ENCODE peak calls at places on chromosome 15, in eight cellular contexts. J is GM12865, V is fibroblast of pulmonary artery, W is endothelial cell, G is chondrocyte, K is fibroblast of mammary gland, T is hepatocyte, E is progenitor cell of endocrine pancreas. U is an unnamed sample.

GRCh38 chr15:58182460-58183163 is 44.4 kb downstream of the AQP9 start:
- DNase-seq in J (peak; percentile 55), V (peak; percentile 71), W (peak; percentile 62), G (no peak), K (peak; percentile 69), T (peak; percentile 69), E (peak; percentile 28), U (peak; percentile 57)

GRCh38 chr15:53323197-53323596 is 436.3 kb downstream of the WDR72 start:
- DNase-seq in J (no peak), V (no peak), W (no peak), G (no peak), K (no peak), T (peak; percentile 64), E (no peak), U (no peak)

GRCh38 chr15:34014556-34014955 is 24.4 kb downstream of the AVEN start:
- DNase-seq in J (no peak), V (peak; percentile 28), W (no peak), G (no peak), K (no peak), T (no peak), E (no peak), U (no peak)

GRCh38 chr15:95663156-95663831 is 667.2 kb upstream of the NR2F2 start:
- DNase-seq in J (no peak), V (peak; percentile 47), W (no peak), G (no peak), K (peak; percentile 81), T (no peak), E (no peak), U (no peak)

GRCh38 chr15:45276851-45277250 is 24.8 kb downstream of the SLC28A2 start:
- DNase-seq in J (peak; percentile 22), V (peak; percentile 38), W (no peak), G (no peak), K (peak; percentile 47), T (peak; percentile 58), E (no peak), U (no peak)

GRCh38 chr15:67103869-67104268 is 38.5 kb downstream of the SMAD3 start:
- DNase-seq in J (no peak), V (no peak), W (no peak), G (no peak), K (no peak), T (no peak), E (no peak), U (no peak)

GRCh38 chr15:44545934-44546802 is 9.2 kb downstream of the EIF3J start:
- DNase-seq in J (peak; percentile 78), V (peak; percentile 29), W (no peak), G (no peak), K (peak; percentile 47), T (no peak), E (no peak), U (no peak)

GRCh38 chr15:55279746-55280351 is 9.8 kb downstream of the RAB27A start:
- DNase-seq in J (peak; percentile 97), V (peak; percentile 77), W (no peak), G (no peak), K (peak; percentile 98), T (peak; percentile 61), E (no peak), U (no peak)

GRCh38 chr15:42672444-42672843 is 64.5 kb downstream of the CDAN1 start:
- DNase-seq in J (no peak), V (no peak), W (no peak), G (no peak), K (no peak), T (no peak), E (no peak), U (no peak)

GRCh38 chr15:42707873-42708544 is 28.9 kb downstream of the CDAN1 start:
- DNase-seq in J (no peak), V (no peak), W (no peak), G (no peak), K (peak; percentile 4), T (no peak), E (no peak), U (no peak)

GRCh38 chr15:31442203-31443090 is 115.8 kb downstream of the KLF13 start:
- DNase-seq in J (peak; percentile 57), V (peak; percentile 86), W (no peak), G (no peak), K (peak; percentile 98), T (peak; percentile 42), E (no peak), U (no peak)

GRCh38 chr15:59396660-59397059 is 24.0 kb upstream of the MYO1E start:
- DNase-seq in J (no peak), V (no peak), W (no peak), G (no peak), K (no peak), T (no peak), E (no peak), U (no peak)
- TF ChIP-seq CTCF in J (no peak), V (no peak), W (no peak), G (no peak), K (no peak), T (no peak), E (no peak), U (no peak)

DNA sequence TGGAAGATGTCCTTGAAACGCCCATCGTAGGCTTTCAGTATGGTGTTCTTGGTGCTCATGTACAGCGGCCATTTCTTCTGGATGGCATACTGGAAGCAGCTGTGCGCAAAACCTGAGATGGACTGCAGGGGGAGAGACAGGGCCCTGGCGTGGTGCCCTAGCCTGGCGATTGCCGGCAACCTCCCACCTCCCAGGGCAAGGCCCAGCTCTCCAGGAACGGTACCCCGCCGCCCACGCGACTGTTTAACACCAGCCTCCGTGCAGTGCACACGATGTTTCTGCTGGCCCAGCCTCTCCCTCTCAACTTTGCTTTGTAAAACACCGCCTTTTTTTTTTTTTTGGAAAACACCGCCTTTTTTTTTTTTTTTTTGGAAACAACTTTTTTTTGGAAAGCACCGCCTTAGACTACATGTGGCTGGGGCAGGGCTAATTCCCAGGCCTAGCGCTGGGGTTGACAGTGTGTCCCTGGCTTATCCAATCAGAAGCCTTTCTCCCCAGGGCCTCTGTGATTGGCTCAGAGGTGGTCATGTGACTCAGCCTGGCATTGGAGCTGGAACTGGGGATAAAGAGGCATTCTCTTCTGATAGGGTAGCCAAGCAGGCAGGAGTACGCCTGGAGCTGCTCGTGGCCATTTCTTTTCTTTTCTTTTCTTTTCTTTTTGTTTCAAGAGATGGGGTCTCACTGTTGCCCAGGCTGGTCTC is 14.7 kb downstream of the IDH2 start:
- DNase-seq in J (peak; percentile 34), V (peak; percentile 43), W (peak; percentile 56), G (no peak), K (peak; percentile 71), T (no peak), E (no peak), U (no peak)
- TF ChIP-seq CTCF in J (peak; percentile 9), V (peak; percentile 31), W (no peak), G (no peak), K (peak; percentile 44), T (no peak), E (no peak), U (no peak)

GRCh38 chr15:41660235-41661077 is at the start of gene MGA:
- DNase-seq in J (peak; percentile 98), V (peak; percentile 94), W (peak; percentile 93), G (peak; percentile 96), K (peak; percentile 87), T (peak; percentile 97), E (peak; percentile 85), U (peak; percentile 91)
- TF ChIP-seq CTCF in J (no peak), V (no peak), W (no peak), G (peak; percentile 60), K (no peak), T (peak; percentile 32), E (no peak), U (no peak)

DNA sequence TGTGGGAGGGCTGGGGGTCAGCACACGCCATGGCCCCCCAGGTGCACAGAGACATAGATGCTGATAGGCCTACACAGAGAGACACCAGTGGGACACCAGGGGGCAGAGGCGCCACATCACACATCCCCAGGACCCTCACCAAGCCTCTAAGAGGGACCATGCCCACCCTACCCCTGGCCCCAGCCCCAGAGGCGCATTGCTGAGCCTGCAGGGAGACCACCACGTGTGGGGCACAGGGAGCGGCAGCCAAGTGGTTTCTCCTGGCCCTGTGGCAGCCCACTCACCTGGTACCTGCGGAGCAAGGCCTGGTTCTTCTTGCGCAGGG is 1.2 kb downstream of the CCDC9B start:
- DNase-seq in J (no peak), V (no peak), W (no peak), G (no peak), K (no peak), T (no peak), E (no peak), U (no peak)
- TF ChIP-seq CTCF in J (no peak), V (peak; percentile 28), W (no peak), G (peak; percentile 75), K (no peak), T (no peak), E (no peak), U (no peak)

GRCh38 chr15:56523521-56523920 is 58.6 kb upstream of the MNS1 start:
- DNase-seq in J (no peak), V (no peak), W (no peak), G (no peak), K (peak; percentile 14), T (no peak), E (no peak), U (no peak)

GRCh38 chr15:56524915-56525314 is 60.0 kb upstream of the MNS1 start:
- DNase-seq in J (no peak), V (no peak), W (no peak), G (no peak), K (peak; percentile 62), T (no peak), E (no peak), U (no peak)

GRCh38 chr15:56519000-56519399 is 54.1 kb upstream of the MNS1 start:
- DNase-seq in J (no peak), V (no peak), W (no peak), G (no peak), K (no peak), T (no peak), E (no peak), U (no peak)
- TF ChIP-seq CTCF in J (no peak), V (no peak), W (no peak), G (no peak), K (no peak), T (no peak), E (no peak), U (no peak)

GRCh38 chr15:93859176-93859575 is 372.2 kb upstream of the MCTP2 start:
- DNase-seq in J (no peak), V (no peak), W (no peak), G (no peak), K (no peak), T (no peak), E (no peak), U (no peak)
- TF ChIP-seq CTCF in J (no peak), V (no peak), W (no peak), G (no peak), K (no peak), T (no peak), E (no peak), U (no peak)

GRCh38 chr15:91866971-91867372 is 13.5 kb downstream of the SLCO3A1 start:
- DNase-seq in J (no peak), V (peak; percentile 30), W (no peak), G (no peak), K (peak; percentile 69), T (no peak), E (no peak), U (no peak)

GRCh38 chr15:91866371-91866905 is 12.9 kb downstream of the SLCO3A1 start:
- DNase-seq in J (no peak), V (peak; percentile 11), W (no peak), G (no peak), K (peak; percentile 79), T (no peak), E (no peak), U (no peak)

GRCh38 chr15:91864669-91865068 is 11.2 kb downstream of the SLCO3A1 start:
- DNase-seq in J (no peak), V (no peak), W (no peak), G (no peak), K (no peak), T (no peak), E (no peak), U (no peak)

GRCh38 chr15:91865486-91865885 is 12.0 kb downstream of the SLCO3A1 start:
- DNase-seq in J (no peak), V (no peak), W (no peak), G (no peak), K (no peak), T (no peak), E (no peak), U (no peak)

GRCh38 chr15:91865903-91866302 is 12.4 kb downstream of the SLCO3A1 start:
- DNase-seq in J (no peak), V (no peak), W (no peak), G (no peak), K (peak; percentile 45), T (no peak), E (no peak), U (no peak)
- TF ChIP-seq CTCF in J (no peak), V (no peak), W (no peak), G (no peak), K (no peak), T (no peak), E (no peak), U (no peak)